ENCODE peak calls at places on chromosome 18, in four cellular contexts. H is K562, P is HepG2, I is GM12878. E is an unnamed sample.
A peak's percentile ranks its signal among the peaks of the same experiment; 100 is the strongest.

GRCh38 chr18:26103579-26103978 is 13.2 kb upstream of the SS18 start:
- DNase-seq in H (no peak), P (peak; percentile 4), I (no peak), E (peak; percentile 75)

GRCh38 chr18:62781893-62782292 is 66.6 kb downstream of the PHLPP1 start:
- DNase-seq in H (no peak), P (peak; percentile 29), I (no peak), E (no peak)

GRCh38 chr18:46755315-46756171 is 1.3 kb downstream of the ST8SIA5 start:
- DNase-seq in H (no peak), P (no peak), I (no peak), E (no peak)

GRCh38 chr18:54737986-54738385 is 90.3 kb upstream of the RAB27B start:
- DNase-seq in H (no peak), P (no peak), I (no peak), E (no peak)

GRCh38 chr18:33577688-33578370 is at the start of gene ASXL3:
- DNase-seq in H (no peak), P (no peak), I (no peak), E (peak; percentile 31)

GRCh38 chr18:61574665-61575064 is 241.4 kb downstream of the CDH20 start:
- DNase-seq in H (no peak), P (no peak), I (no peak), E (no peak)

GRCh38 chr18:47323158-47323557 is 71.7 kb upstream of the SKOR2 start:
- DNase-seq in H (no peak), P (no peak), I (no peak), E (no peak)

GRCh38 chr18:46333371-46334199 is 229.4 kb downstream of the HAUS1 start:
- DNase-seq in H (peak; percentile 10), P (no peak), I (no peak), E (peak; percentile 50)

GRCh38 chr18:9429662-9429993 is 45.7 kb upstream of the RALBP1 start:
- DNase-seq in H (no peak), P (no peak), I (no peak), E (no peak)

GRCh38 chr18:61546598-61546997 is 213.4 kb downstream of the CDH20 start:
- DNase-seq in H (no peak), P (no peak), I (no peak), E (no peak)

GRCh38 chr18:48540329-48541025 is 1.6 kb downstream of the CTIF start:
- DNase-seq in H (peak; percentile 70), P (peak; percentile 57), I (no peak), E (peak; percentile 67)

GRCh38 chr18:80143876-80144275 is 34.8 kb downstream of the ADNP2 start:
- DNase-seq in H (no peak), P (no peak), I (no peak), E (no peak)

GRCh38 chr18:33669589-33669988 is 91.6 kb downstream of the ASXL3 start:
- DNase-seq in H (no peak), P (no peak), I (no peak), E (no peak)

GRCh38 chr18:36456622-36457021 is 159.1 kb downstream of the FHOD3 start:
- DNase-seq in H (no peak), P (no peak), I (no peak), E (no peak)

GRCh38 chr18:47490882-47491281 is 239.4 kb upstream of the SKOR2 start:
- DNase-seq in H (no peak), P (no peak), I (no peak), E (no peak)

GRCh38 chr18:23356915-23357421 is 96.1 kb upstream of the RIOK3 start:
- DNase-seq in H (no peak), P (peak; percentile 83), I (no peak), E (no peak)

GRCh38 chr18:63878343-63878742 is 9.2 kb upstream of the SERPINB2 start:
- DNase-seq in H (no peak), P (no peak), I (no peak), E (no peak)

GRCh38 chr18:67682516-67682915 is 166.0 kb upstream of the DSEL start:
- DNase-seq in H (no peak), P (no peak), I (no peak), E (no peak)

GRCh38 chr18:60978338-60978737 is 354.9 kb upstream of the CDH20 start:
- DNase-seq in H (no peak), P (no peak), I (no peak), E (no peak)

GRCh38 chr18:54995421-54995820 is 36.2 kb upstream of the CCDC68 start:
- DNase-seq in H (no peak), P (no peak), I (no peak), E (no peak)

GRCh38 chr18:11025671-11026070 is 123.7 kb downstream of the PIEZO2 start:
- DNase-seq in H (no peak), P (no peak), I (no peak), E (no peak)

GRCh38 chr18:58638446-58638845 is 9.6 kb upstream of the ALPK2 start:
- DNase-seq in H (no peak), P (no peak), I (no peak), E (no peak)

GRCh38 chr18:59208602-59209001 is 11.4 kb upstream of the GRP start:
- DNase-seq in H (no peak), P (no peak), I (no peak), E (no peak)

GRCh38 chr18:48149020-48149685 is 218.7 kb upstream of the SMAD2 start:
- DNase-seq in H (no peak), P (no peak), I (no peak), E (no peak)

GRCh38 chr18:55321268-55322175 is 266.5 kb downstream of the TCF4 start:
- DNase-seq in H (no peak), P (no peak), I (peak; percentile 75), E (peak; percentile 90)

GRCh38 chr18:4236940-4237686 is 218.0 kb downstream of the DLGAP1 start:
- DNase-seq in H (no peak), P (no peak), I (no peak), E (no peak)

GRCh38 chr18:2981212-2981728 is 31.7 kb downstream of the LPIN2 start:
- DNase-seq in H (no peak), P (no peak), I (no peak), E (no peak)

GRCh38 chr18:28163201-28163778 is 13.6 kb downstream of the CDH2 start:
- DNase-seq in H (no peak), P (no peak), I (no peak), E (no peak)

GRCh38 chr18:23503967-23504352 is 649 bp downstream of the RMC1 start:
- DNase-seq in H (no peak), P (no peak), I (no peak), E (no peak)

GRCh38 chr18:37309059-37309458 is 256.5 kb downstream of the CELF4 start:
- DNase-seq in H (no peak), P (peak; percentile 35), I (no peak), E (no peak)

GRCh38 chr18:48777026-48777736 is 173.6 kb downstream of the SMAD7 start:
- DNase-seq in H (peak; percentile 76), P (peak; percentile 44), I (no peak), E (peak; percentile 83)

GRCh38 chr18:13879492-13879891 is 35.8 kb downstream of the MC2R start:
- DNase-seq in H (no peak), P (no peak), I (no peak), E (no peak)

DNA sequence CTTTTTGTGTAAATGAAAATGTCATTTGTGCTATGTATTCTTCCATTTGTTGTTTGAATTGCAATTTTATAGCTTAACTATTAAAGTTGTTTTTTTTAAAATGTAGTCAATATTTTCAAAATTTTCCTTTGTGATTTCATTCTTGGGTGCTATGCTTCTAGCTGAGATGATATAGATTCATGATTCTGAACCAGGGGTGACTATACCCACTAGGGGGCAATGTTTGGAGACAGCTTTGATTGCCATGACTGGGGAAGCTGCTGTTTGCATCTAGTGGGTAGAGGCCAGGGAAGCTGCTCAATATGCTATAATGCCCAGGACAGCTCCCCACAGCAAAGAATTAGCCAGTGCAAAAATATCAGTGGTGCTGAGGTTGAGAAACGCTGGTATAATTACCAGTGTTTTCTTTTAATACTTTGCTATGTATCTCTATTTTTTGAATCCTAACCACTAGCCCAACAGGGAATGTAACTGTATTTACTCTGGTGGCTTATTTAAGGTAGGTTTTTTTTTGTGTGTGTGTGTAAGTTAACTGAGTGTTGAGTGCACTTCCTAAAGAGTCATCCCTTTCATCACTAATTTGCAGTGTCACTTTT is 99.7 kb downstream of the MEP1B start:
- DNase-seq in H (no peak), P (peak; percentile 66), I (no peak), E (peak; percentile 59)
- TF ChIP-seq ESRRA in H (no peak), P (no peak), I (no peak), E (no peak)

DNA sequence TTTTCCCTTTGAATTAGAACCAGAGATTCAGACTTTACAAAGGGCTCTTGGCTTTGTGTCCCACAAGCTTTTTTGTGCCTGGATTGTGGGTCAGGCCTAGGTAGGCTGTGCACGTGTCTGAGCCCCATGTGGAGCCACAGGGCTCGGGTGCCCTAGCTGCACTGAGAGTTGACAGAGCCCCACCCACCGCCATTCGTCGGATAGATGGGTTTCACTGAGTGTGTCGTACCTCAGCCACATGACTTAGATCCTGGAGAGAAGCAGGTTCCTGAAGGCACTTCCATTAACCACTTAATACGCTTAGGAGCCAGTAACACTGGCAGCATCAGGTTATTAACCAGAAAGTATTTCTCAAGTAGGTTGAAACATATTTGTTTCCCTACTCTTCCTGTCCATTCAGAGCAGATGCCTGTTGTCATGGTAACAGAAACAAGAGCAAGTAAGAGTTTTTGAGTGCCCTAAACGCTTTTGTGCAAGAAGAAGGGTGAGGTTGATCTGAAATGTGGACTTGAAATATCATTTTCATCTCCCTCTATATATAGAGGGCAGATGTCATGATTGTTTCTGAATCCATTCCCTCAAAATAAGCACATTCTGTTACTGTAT is 29.9 kb downstream of the ADCYAP1 start:
- DNase-seq in H (no peak), P (no peak), I (no peak), E (no peak)
- TF ChIP-seq ATF3 in H (no peak), P (no peak), I (no peak), E (no peak)

DNA sequence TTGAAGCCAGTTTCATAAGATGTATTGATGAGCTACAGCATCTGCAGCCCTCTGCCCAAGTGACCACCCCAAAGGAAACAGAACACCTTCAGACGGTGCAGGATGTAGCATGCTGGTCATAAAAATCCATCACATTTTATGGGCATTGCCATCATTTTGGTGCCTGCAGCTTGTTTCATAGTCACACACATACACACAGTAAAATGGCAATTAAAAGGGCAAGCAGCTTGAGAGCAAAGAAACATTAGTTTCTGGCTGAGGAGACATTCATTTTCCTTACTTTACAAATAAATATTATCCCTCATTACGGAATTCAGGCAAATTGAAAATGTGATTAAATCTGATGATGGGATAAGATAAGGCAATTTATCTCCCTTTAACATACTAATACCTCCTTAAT is 13.4 kb downstream of the MYO5B start:
- DNase-seq in H (no peak), P (no peak), I (no peak), E (no peak)
- TF ChIP-seq ESRRA in H (no peak), P (no peak), I (no peak), E (no peak)

GRCh38 chr18:22314001-22314400 is 103.7 kb downstream of the CTAGE1 start:
- DNase-seq in H (no peak), P (no peak), I (no peak), E (no peak)

GRCh38 chr18:22309191-22309590 is 108.5 kb downstream of the CTAGE1 start:
- DNase-seq in H (no peak), P (no peak), I (no peak), E (no peak)

GRCh38 chr18:22311301-22311700 is 106.4 kb downstream of the CTAGE1 start:
- DNase-seq in H (no peak), P (no peak), I (no peak), E (no peak)

GRCh38 chr18:22318745-22319407 is 98.8 kb downstream of the CTAGE1 start:
- DNase-seq in H (no peak), P (no peak), I (no peak), E (no peak)

GRCh38 chr18:22314406-22314805 is 103.3 kb downstream of the CTAGE1 start:
- DNase-seq in H (no peak), P (no peak), I (no peak), E (no peak)
- TF ChIP-seq ATF3 in H (no peak), P (no peak), I (no peak), E (no peak)

E was measured in WTC11.